ENCODE peak calls at places on chromosome 1, in ten cellular contexts. One of them, this sample, is unnamed.
A peak's percentile ranks its signal among the peaks of the same experiment; 100 is the strongest.

GRCh38 chr1:120179420-120180348 is 3.4 kb upstream of the SEC22B start:
- DNase-seq in NCI-H1417: no peak
- DNase-seq in neural crest cell: no peak
- DNase-seq in NCI-H2107: no peak
- DNase-seq in OCI-LY7: no peak
- DNase-seq in GM20000: peak; percentile 8
- DNase-seq in H54: no peak
- DNase-seq in caudate nucleus: no peak
- DNase-seq in stimulated activated CD4-positive, alpha-beta T cell treated with anti-CD3 and anti-CD28 coated beads, Interleukin-1b, Interleukin-23, amount 100 ng/mL, for 1 hour: no peak
- DNase-seq in left lung: peak; percentile 47
- DNase-seq in this sample: peak; percentile 66

GRCh38 chr1:3727042-3727824 is 25.0 kb upstream of the CCDC27 start:
- DNase-seq in stimulated activated CD4-positive, alpha-beta T cell treated with anti-CD3 and anti-CD28 coated beads, Interleukin-1b, Interleukin-23, amount 100 ng/mL, for 1 hour: no peak
- DNase-seq in OCI-LY7: peak; percentile 40
- DNase-seq in GM20000: peak; percentile 81
- DNase-seq in H54: no peak
- DNase-seq in left lung: peak; percentile 70
- DNase-seq in neural crest cell: peak; percentile 41
- DNase-seq in NCI-H1417: no peak
- DNase-seq in caudate nucleus: no peak
- DNase-seq in NCI-H2107: no peak
- DNase-seq in this sample: no peak

GRCh38 chr1:8089535-8090228 is 63.6 kb upstream of the ERRFI1 start:
- DNase-seq in caudate nucleus: no peak
- DNase-seq in NCI-H2107: no peak
- DNase-seq in left lung: no peak
- DNase-seq in NCI-H1417: no peak
- DNase-seq in H54: no peak
- DNase-seq in stimulated activated CD4-positive, alpha-beta T cell treated with anti-CD3 and anti-CD28 coated beads, Interleukin-1b, Interleukin-23, amount 100 ng/mL, for 1 hour: no peak
- DNase-seq in GM20000: no peak
- DNase-seq in OCI-LY7: no peak
- DNase-seq in neural crest cell: no peak
- DNase-seq in this sample: no peak

GRCh38 chr1:224859651-224860050 is 69.8 kb upstream of the DNAH14 start:
- DNase-seq in NCI-H1417: no peak
- DNase-seq in OCI-LY7: no peak
- DNase-seq in GM20000: no peak
- DNase-seq in H54: no peak
- DNase-seq in NCI-H2107: no peak
- DNase-seq in stimulated activated CD4-positive, alpha-beta T cell treated with anti-CD3 and anti-CD28 coated beads, Interleukin-1b, Interleukin-23, amount 100 ng/mL, for 1 hour: no peak
- DNase-seq in caudate nucleus: no peak
- DNase-seq in left lung: no peak
- DNase-seq in neural crest cell: no peak
- DNase-seq in this sample: no peak

GRCh38 chr1:11339346-11340247 is 66.6 kb downstream of the UBIAD1 start:
- DNase-seq in GM20000: no peak
- DNase-seq in NCI-H1417: peak; percentile 90
- DNase-seq in H54: no peak
- DNase-seq in left lung: no peak
- DNase-seq in stimulated activated CD4-positive, alpha-beta T cell treated with anti-CD3 and anti-CD28 coated beads, Interleukin-1b, Interleukin-23, amount 100 ng/mL, for 1 hour: no peak
- DNase-seq in NCI-H2107: peak; percentile 73
- DNase-seq in caudate nucleus: no peak
- DNase-seq in neural crest cell: peak; percentile 43
- DNase-seq in OCI-LY7: no peak
- DNase-seq in this sample: peak; percentile 53

GRCh38 chr1:33903210-33903589 is 39.3 kb downstream of the HMGB4 start:
- DNase-seq in stimulated activated CD4-positive, alpha-beta T cell treated with anti-CD3 and anti-CD28 coated beads, Interleukin-1b, Interleukin-23, amount 100 ng/mL, for 1 hour: no peak
- DNase-seq in caudate nucleus: no peak
- DNase-seq in NCI-H2107: no peak
- DNase-seq in left lung: no peak
- DNase-seq in OCI-LY7: no peak
- DNase-seq in GM20000: peak; percentile 24
- DNase-seq in NCI-H1417: no peak
- DNase-seq in H54: no peak
- DNase-seq in neural crest cell: no peak
- DNase-seq in this sample: no peak

GRCh38 chr1:80594013-80594412 is 1206.7 kb upstream of the ADGRL2 start:
- DNase-seq in GM20000: no peak
- DNase-seq in NCI-H2107: no peak
- DNase-seq in caudate nucleus: no peak
- DNase-seq in neural crest cell: no peak
- DNase-seq in stimulated activated CD4-positive, alpha-beta T cell treated with anti-CD3 and anti-CD28 coated beads, Interleukin-1b, Interleukin-23, amount 100 ng/mL, for 1 hour: no peak
- DNase-seq in H54: no peak
- DNase-seq in NCI-H1417: no peak
- DNase-seq in left lung: no peak
- DNase-seq in OCI-LY7: no peak
- DNase-seq in this sample: no peak

GRCh38 chr1:180623579-180624347 is 8.1 kb upstream of the XPR1 start:
- DNase-seq in GM20000: no peak
- DNase-seq in caudate nucleus: no peak
- DNase-seq in NCI-H2107: no peak
- DNase-seq in left lung: no peak
- DNase-seq in OCI-LY7: no peak
- DNase-seq in H54: no peak
- DNase-seq in neural crest cell: no peak
- DNase-seq in NCI-H1417: no peak
- DNase-seq in stimulated activated CD4-positive, alpha-beta T cell treated with anti-CD3 and anti-CD28 coated beads, Interleukin-1b, Interleukin-23, amount 100 ng/mL, for 1 hour: no peak
- DNase-seq in this sample: no peak

GRCh38 chr1:17301767-17302166 is 6.2 kb upstream of the PADI4 start:
- DNase-seq in caudate nucleus: no peak
- DNase-seq in stimulated activated CD4-positive, alpha-beta T cell treated with anti-CD3 and anti-CD28 coated beads, Interleukin-1b, Interleukin-23, amount 100 ng/mL, for 1 hour: no peak
- DNase-seq in OCI-LY7: no peak
- DNase-seq in GM20000: no peak
- DNase-seq in H54: no peak
- DNase-seq in NCI-H1417: no peak
- DNase-seq in NCI-H2107: no peak
- DNase-seq in left lung: no peak
- DNase-seq in neural crest cell: no peak
- DNase-seq in this sample: no peak

GRCh38 chr1:2837823-2838222 is 36.3 kb upstream of the TTC34 start:
- DNase-seq in OCI-LY7: no peak
- DNase-seq in NCI-H2107: no peak
- DNase-seq in NCI-H1417: no peak
- DNase-seq in H54: no peak
- DNase-seq in GM20000: no peak
- DNase-seq in left lung: no peak
- DNase-seq in stimulated activated CD4-positive, alpha-beta T cell treated with anti-CD3 and anti-CD28 coated beads, Interleukin-1b, Interleukin-23, amount 100 ng/mL, for 1 hour: no peak
- DNase-seq in caudate nucleus: no peak
- DNase-seq in neural crest cell: no peak
- DNase-seq in this sample: no peak

GRCh38 chr1:111955755-111956154 is 33.7 kb downstream of the KCND3 start:
- DNase-seq in caudate nucleus: no peak
- DNase-seq in left lung: no peak
- DNase-seq in stimulated activated CD4-positive, alpha-beta T cell treated with anti-CD3 and anti-CD28 coated beads, Interleukin-1b, Interleukin-23, amount 100 ng/mL, for 1 hour: no peak
- DNase-seq in NCI-H1417: no peak
- DNase-seq in GM20000: no peak
- DNase-seq in NCI-H2107: peak; percentile 32
- DNase-seq in H54: no peak
- DNase-seq in OCI-LY7: no peak
- DNase-seq in neural crest cell: no peak
- DNase-seq in this sample: no peak

GRCh38 chr1:51671527-51672325 is 54.8 kb downstream of the OSBPL9 start:
- DNase-seq in caudate nucleus: no peak
- DNase-seq in GM20000: no peak
- DNase-seq in neural crest cell: no peak
- DNase-seq in H54: peak; percentile 19
- DNase-seq in stimulated activated CD4-positive, alpha-beta T cell treated with anti-CD3 and anti-CD28 coated beads, Interleukin-1b, Interleukin-23, amount 100 ng/mL, for 1 hour: no peak
- DNase-seq in NCI-H1417: no peak
- DNase-seq in left lung: no peak
- DNase-seq in NCI-H2107: no peak
- DNase-seq in OCI-LY7: no peak
- DNase-seq in this sample: peak; percentile 27

GRCh38 chr1:30823969-30824735 is 66.6 kb upstream of the LAPTM5 start:
- DNase-seq in neural crest cell: peak; percentile 96
- DNase-seq in caudate nucleus: peak; percentile 94
- DNase-seq in NCI-H1417: peak; percentile 96
- DNase-seq in left lung: peak; percentile 94
- DNase-seq in stimulated activated CD4-positive, alpha-beta T cell treated with anti-CD3 and anti-CD28 coated beads, Interleukin-1b, Interleukin-23, amount 100 ng/mL, for 1 hour: peak; percentile 17
- DNase-seq in OCI-LY7: peak; percentile 22
- DNase-seq in GM20000: peak; percentile 93
- DNase-seq in NCI-H2107: peak; percentile 95
- DNase-seq in H54: peak; percentile 98
- DNase-seq in this sample: peak; percentile 90

GRCh38 chr1:32978854-32979253 is 14.2 kb upstream of the RNF19B start:
- DNase-seq in caudate nucleus: no peak
- DNase-seq in neural crest cell: no peak
- DNase-seq in OCI-LY7: no peak
- DNase-seq in stimulated activated CD4-positive, alpha-beta T cell treated with anti-CD3 and anti-CD28 coated beads, Interleukin-1b, Interleukin-23, amount 100 ng/mL, for 1 hour: no peak
- DNase-seq in NCI-H2107: no peak
- DNase-seq in NCI-H1417: no peak
- DNase-seq in GM20000: no peak
- DNase-seq in left lung: no peak
- DNase-seq in H54: no peak
- DNase-seq in this sample: no peak

GRCh38 chr1:9434247-9434646 is 105.0 kb upstream of the SLC25A33 start:
- DNase-seq in GM20000: no peak
- DNase-seq in neural crest cell: no peak
- DNase-seq in NCI-H1417: no peak
- DNase-seq in caudate nucleus: no peak
- DNase-seq in H54: no peak
- DNase-seq in left lung: no peak
- DNase-seq in OCI-LY7: no peak
- DNase-seq in stimulated activated CD4-positive, alpha-beta T cell treated with anti-CD3 and anti-CD28 coated beads, Interleukin-1b, Interleukin-23, amount 100 ng/mL, for 1 hour: no peak
- DNase-seq in NCI-H2107: no peak
- DNase-seq in this sample: no peak

GRCh38 chr1:178031856-178032320 is 62.0 kb upstream of the RASAL2 start:
- DNase-seq in caudate nucleus: peak; percentile 47
- DNase-seq in GM20000: peak; percentile 85
- DNase-seq in OCI-LY7: peak; percentile 49
- DNase-seq in left lung: no peak
- DNase-seq in neural crest cell: peak; percentile 77
- DNase-seq in NCI-H1417: peak; percentile 88
- DNase-seq in NCI-H2107: peak; percentile 50
- DNase-seq in H54: peak; percentile 76
- DNase-seq in stimulated activated CD4-positive, alpha-beta T cell treated with anti-CD3 and anti-CD28 coated beads, Interleukin-1b, Interleukin-23, amount 100 ng/mL, for 1 hour: no peak
- DNase-seq in this sample: peak; percentile 85

GRCh38 chr1:22819391-22819790 is 108.8 kb downstream of the EPHB2 start:
- DNase-seq in left lung: no peak
- DNase-seq in GM20000: no peak
- DNase-seq in NCI-H2107: no peak
- DNase-seq in H54: no peak
- DNase-seq in NCI-H1417: no peak
- DNase-seq in OCI-LY7: no peak
- DNase-seq in caudate nucleus: no peak
- DNase-seq in stimulated activated CD4-positive, alpha-beta T cell treated with anti-CD3 and anti-CD28 coated beads, Interleukin-1b, Interleukin-23, amount 100 ng/mL, for 1 hour: no peak
- DNase-seq in neural crest cell: no peak
- DNase-seq in this sample: no peak

GRCh38 chr1:34361121-34361520 is 184.4 kb downstream of the C1orf94 start:
- DNase-seq in stimulated activated CD4-positive, alpha-beta T cell treated with anti-CD3 and anti-CD28 coated beads, Interleukin-1b, Interleukin-23, amount 100 ng/mL, for 1 hour: no peak
- DNase-seq in NCI-H1417: no peak
- DNase-seq in caudate nucleus: no peak
- DNase-seq in neural crest cell: no peak
- DNase-seq in left lung: no peak
- DNase-seq in H54: no peak
- DNase-seq in GM20000: no peak
- DNase-seq in OCI-LY7: no peak
- DNase-seq in NCI-H2107: no peak
- DNase-seq in this sample: no peak

GRCh38 chr1:66521736-66522365 is 12.1 kb upstream of the SGIP1 start:
- DNase-seq in NCI-H2107: no peak
- DNase-seq in caudate nucleus: no peak
- DNase-seq in OCI-LY7: no peak
- DNase-seq in stimulated activated CD4-positive, alpha-beta T cell treated with anti-CD3 and anti-CD28 coated beads, Interleukin-1b, Interleukin-23, amount 100 ng/mL, for 1 hour: no peak
- DNase-seq in neural crest cell: no peak
- DNase-seq in left lung: no peak
- DNase-seq in GM20000: no peak
- DNase-seq in NCI-H1417: no peak
- DNase-seq in H54: peak; percentile 24
- DNase-seq in this sample: no peak

GRCh38 chr1:63917571-63918394 is 144.0 kb downstream of the ROR1 start:
- DNase-seq in GM20000: peak; percentile 11
- DNase-seq in NCI-H2107: no peak
- DNase-seq in caudate nucleus: no peak
- DNase-seq in neural crest cell: no peak
- DNase-seq in H54: no peak
- DNase-seq in left lung: no peak
- DNase-seq in OCI-LY7: peak; percentile 51
- DNase-seq in stimulated activated CD4-positive, alpha-beta T cell treated with anti-CD3 and anti-CD28 coated beads, Interleukin-1b, Interleukin-23, amount 100 ng/mL, for 1 hour: no peak
- DNase-seq in NCI-H1417: no peak
- DNase-seq in this sample: peak; percentile 11

GRCh38 chr1:20446796-20447195 is 39.2 kb downstream of the CAMK2N1 start:
- DNase-seq in NCI-H1417: no peak
- DNase-seq in left lung: no peak
- DNase-seq in neural crest cell: no peak
- DNase-seq in H54: no peak
- DNase-seq in caudate nucleus: no peak
- DNase-seq in stimulated activated CD4-positive, alpha-beta T cell treated with anti-CD3 and anti-CD28 coated beads, Interleukin-1b, Interleukin-23, amount 100 ng/mL, for 1 hour: no peak
- DNase-seq in GM20000: no peak
- DNase-seq in NCI-H2107: no peak
- DNase-seq in OCI-LY7: no peak
- DNase-seq in this sample: no peak

GRCh38 chr1:205248793-205249601 is 21.3 kb downstream of the TMCC2 start:
- DNase-seq in OCI-LY7: no peak
- DNase-seq in caudate nucleus: peak; percentile 65
- DNase-seq in H54: no peak
- DNase-seq in NCI-H1417: peak; percentile 48
- DNase-seq in NCI-H2107: no peak
- DNase-seq in neural crest cell: no peak
- DNase-seq in left lung: no peak
- DNase-seq in stimulated activated CD4-positive, alpha-beta T cell treated with anti-CD3 and anti-CD28 coated beads, Interleukin-1b, Interleukin-23, amount 100 ng/mL, for 1 hour: no peak
- DNase-seq in GM20000: no peak
- DNase-seq in this sample: no peak

GRCh38 chr1:31218705-31219104 is 21.0 kb downstream of the NKAIN1 start:
- DNase-seq in left lung: no peak
- DNase-seq in GM20000: no peak
- DNase-seq in H54: no peak
- DNase-seq in OCI-LY7: no peak
- DNase-seq in NCI-H2107: no peak
- DNase-seq in caudate nucleus: no peak
- DNase-seq in NCI-H1417: no peak
- DNase-seq in stimulated activated CD4-positive, alpha-beta T cell treated with anti-CD3 and anti-CD28 coated beads, Interleukin-1b, Interleukin-23, amount 100 ng/mL, for 1 hour: no peak
- DNase-seq in neural crest cell: no peak
- DNase-seq in this sample: no peak

GRCh38 chr1:186240436-186240835 is 134.6 kb downstream of the TPR start:
- DNase-seq in left lung: no peak
- DNase-seq in GM20000: no peak
- DNase-seq in stimulated activated CD4-positive, alpha-beta T cell treated with anti-CD3 and anti-CD28 coated beads, Interleukin-1b, Interleukin-23, amount 100 ng/mL, for 1 hour: no peak
- DNase-seq in caudate nucleus: no peak
- DNase-seq in OCI-LY7: no peak
- DNase-seq in NCI-H1417: no peak
- DNase-seq in H54: no peak
- DNase-seq in NCI-H2107: no peak
- DNase-seq in neural crest cell: no peak
- DNase-seq in this sample: no peak

GRCh38 chr1:27523666-27524020 is 33.7 kb upstream of the WASF2 start:
- DNase-seq in GM20000: no peak
- DNase-seq in neural crest cell: no peak
- DNase-seq in NCI-H2107: no peak
- DNase-seq in NCI-H1417: no peak
- DNase-seq in caudate nucleus: no peak
- DNase-seq in OCI-LY7: no peak
- DNase-seq in left lung: no peak
- DNase-seq in H54: no peak
- DNase-seq in stimulated activated CD4-positive, alpha-beta T cell treated with anti-CD3 and anti-CD28 coated beads, Interleukin-1b, Interleukin-23, amount 100 ng/mL, for 1 hour: no peak
- DNase-seq in this sample: no peak

GRCh38 chr1:8078176-8078671 is 52.1 kb upstream of the ERRFI1 start:
- DNase-seq in neural crest cell: no peak
- DNase-seq in H54: no peak
- DNase-seq in GM20000: no peak
- DNase-seq in stimulated activated CD4-positive, alpha-beta T cell treated with anti-CD3 and anti-CD28 coated beads, Interleukin-1b, Interleukin-23, amount 100 ng/mL, for 1 hour: no peak
- DNase-seq in OCI-LY7: no peak
- DNase-seq in left lung: no peak
- DNase-seq in NCI-H1417: no peak
- DNase-seq in caudate nucleus: no peak
- DNase-seq in NCI-H2107: no peak
- DNase-seq in this sample: no peak